ENCODE peak calls at places on chromosomes 1 and 21, in seven cellular contexts. Y, K, I, H, U, C and G are unnamed samples.

GRCh38 chr21:46153259-46154154 is 1.9 kb downstream of the FTCD start:
- DNase-seq in C (no peak), H (no peak), I (no peak), Y (no peak), K (peak), U (peak), G (no peak)

GRCh38 chr1:111227875-111228747 is 598 bp downstream of the CHI3L2 start:
- DNase-seq in C (peak), K (no peak), U (peak), H (peak), Y (no peak), I (peak), G (peak)

GRCh38 chr1:23389846-23390321 is 20.2 kb upstream of the ZNF436 start:
- DNase-seq in C (no peak), U (no peak), K (no peak), H (no peak), Y (no peak), I (no peak), G (no peak)

GRCh38 chr1:96478228-96478627 is 243.4 kb upstream of the PTBP2 start:
- DNase-seq in U (no peak), K (no peak), Y (no peak), I (no peak), H (no peak), C (no peak), G (no peak)

GRCh38 chr1:183215936-183216335 is 29.9 kb downstream of the LAMC2 start:
- DNase-seq in U (no peak), C (no peak), I (no peak), K (no peak), Y (no peak), H (no peak), G (no peak)

GRCh38 chr1:11802616-11802972 is 3.2 kb downstream of the MTHFR start:
- DNase-seq in Y (no peak), H (no peak), C (no peak), U (no peak), I (no peak), K (peak), G (no peak)

GRCh38 chr1:164588388-164589341 is 29.7 kb downstream of the PBX1 start:
- DNase-seq in C (peak), K (no peak), Y (no peak), H (peak), I (no peak), U (peak), G (no peak)

GRCh38 chr1:17587693-17588047 is 48.2 kb downstream of the ARHGEF10L start:
- DNase-seq in C (peak), U (no peak), Y (no peak), H (peak), K (no peak), I (no peak), G (peak)

GRCh38 chr1:3467096-3468036 is 12.9 kb downstream of the ARHGEF16 start:
- DNase-seq in C (no peak), U (peak), H (no peak), I (no peak), Y (no peak), K (peak), G (no peak)

GRCh38 chr21:25979845-25980433 is 190.6 kb downstream of the APP start:
- DNase-seq in K (no peak), C (no peak), I (no peak), U (no peak), Y (no peak), H (no peak), G (no peak)

GRCh38 chr1:107250169-107250568 is 109.3 kb downstream of the NTNG1 start:
- DNase-seq in I (no peak), Y (peak), C (no peak), H (no peak), K (no peak), U (no peak), G (no peak)

GRCh38 chr1:80656011-80656627 is 1144.6 kb upstream of the ADGRL2 start:
- DNase-seq in I (no peak), C (peak), H (peak), K (no peak), Y (no peak), U (no peak), G (no peak)
- TF ChIP-seq CTCF in I (no peak), C (peak), H (peak), K (peak), Y (peak), U (no peak), G (no peak)

DNA sequence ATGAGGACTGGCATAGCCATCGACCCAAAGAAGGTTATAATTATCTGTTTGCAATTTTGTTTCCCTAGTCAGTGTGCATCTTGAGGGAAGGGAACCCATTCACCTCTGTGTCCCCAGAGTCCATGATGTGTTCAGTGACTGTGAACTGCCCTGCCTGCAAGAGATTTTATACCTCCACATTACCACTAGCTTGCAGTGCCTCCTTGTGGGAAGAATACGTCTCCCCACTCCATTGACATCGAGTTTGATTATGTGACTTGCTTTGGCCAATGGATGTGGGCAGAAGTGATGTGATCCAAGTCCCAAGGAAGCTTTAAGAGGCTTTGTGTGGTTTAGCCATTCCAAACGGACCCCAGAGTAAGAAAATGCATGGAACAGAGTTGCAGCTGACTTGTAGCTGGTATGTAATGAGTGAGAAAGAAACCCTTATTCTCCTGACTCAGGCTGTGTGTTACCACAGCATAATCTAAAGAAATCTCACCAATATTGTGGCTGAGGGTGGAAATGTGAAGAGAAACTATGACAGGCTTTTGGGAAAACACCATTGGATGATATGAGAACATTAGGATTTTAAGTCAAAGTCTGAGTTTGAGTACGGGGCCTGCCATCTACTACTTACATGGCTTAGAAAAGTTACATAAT is 47.8 kb upstream of the NRDC start:
- DNase-seq in U (no peak), I (no peak), Y (peak), C (peak), H (peak), K (no peak), G (no peak)
- TF ChIP-seq CTCF in U (no peak), I (peak), Y (peak), C (peak), H (peak), K (no peak), G (peak)

GRCh38 chr1:48471603-48472576 is at the start of gene SPATA6:
- DNase-seq in I (peak), C (peak), Y (peak), U (peak), K (peak), H (peak), G (peak)
- TF ChIP-seq CTCF in I (no peak), C (no peak), Y (no peak), U (peak), K (no peak), H (no peak), G (no peak)

GRCh38 chr1:1756661-1757421 is 21.4 kb downstream of the NADK start:
- DNase-seq in Y (no peak), C (no peak), I (no peak), H (no peak), U (no peak), K (no peak), G (no peak)
- TF ChIP-seq CTCF in Y (no peak), C (no peak), I (no peak), H (no peak), U (no peak), K (no peak), G (no peak)

GRCh38 chr1:53947172-53947835 is 1.2 kb downstream of the LRRC42 start:
- DNase-seq in Y (no peak), U (no peak), I (no peak), C (no peak), H (no peak), K (no peak), G (no peak)
- TF ChIP-seq CTCF in Y (no peak), U (no peak), I (no peak), C (no peak), H (no peak), K (no peak), G (no peak)

GRCh38 chr1:162872981-162873380 is 12.0 kb upstream of the CCDC190 start:
- DNase-seq in I (no peak), Y (no peak), K (no peak), U (no peak), C (no peak), H (no peak), G (no peak)

GRCh38 chr1:162876751-162877150 is 15.8 kb upstream of the CCDC190 start:
- DNase-seq in U (no peak), C (peak), H (no peak), K (no peak), I (no peak), Y (no peak), G (no peak)

GRCh38 chr1:162878000-162878596 is 17.1 kb upstream of the CCDC190 start:
- DNase-seq in I (no peak), K (peak), C (peak), Y (peak), U (peak), H (peak), G (no peak)

GRCh38 chr1:162877412-162877811 is 16.4 kb upstream of the CCDC190 start:
- DNase-seq in Y (no peak), I (no peak), K (no peak), C (no peak), U (no peak), H (no peak), G (no peak)

DNA sequence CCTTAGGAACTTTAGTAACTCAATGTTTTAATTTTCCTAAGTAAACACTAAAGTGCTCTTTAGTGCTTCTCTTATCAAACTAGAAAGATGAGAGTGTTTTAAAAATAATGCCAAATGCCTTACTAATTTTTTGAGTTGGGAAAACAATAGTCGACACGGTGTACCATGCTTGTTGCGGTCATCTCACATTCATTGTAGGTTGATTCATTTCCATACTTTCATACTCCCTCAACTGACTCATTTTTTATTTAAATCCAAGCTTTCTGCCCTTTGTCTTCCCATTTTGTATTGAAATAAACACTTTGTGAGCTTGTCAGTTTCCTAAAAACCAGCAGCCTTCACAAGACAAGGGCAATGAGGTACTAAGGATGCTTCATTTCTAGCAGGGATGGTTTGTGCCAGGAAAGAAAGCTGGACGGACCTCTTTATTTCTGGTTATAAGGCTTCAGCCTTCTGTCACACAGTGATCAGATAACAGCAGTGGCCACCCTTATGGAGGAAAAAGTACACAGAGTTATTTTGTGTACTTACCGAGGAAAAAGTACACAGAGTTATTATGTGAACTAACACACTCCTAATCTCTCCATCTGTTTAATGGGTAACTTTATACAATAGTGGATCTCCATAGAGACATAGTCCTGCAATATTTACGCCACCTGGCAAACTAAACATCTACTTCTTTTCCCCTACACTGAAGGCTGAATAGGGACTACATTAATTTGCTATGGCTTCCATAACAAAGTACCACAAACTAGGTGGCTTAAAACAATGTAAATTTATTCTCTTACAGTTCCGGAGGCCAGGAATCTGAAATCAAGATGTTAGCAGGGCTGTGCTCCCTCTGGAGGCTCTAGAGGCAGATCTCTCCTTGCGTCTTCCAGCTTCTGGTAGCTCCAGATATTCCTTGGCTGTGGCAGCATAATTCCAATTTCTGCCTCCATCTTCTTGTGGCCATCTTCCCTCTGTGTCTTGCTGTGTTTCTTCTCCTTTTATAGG is 13.0 kb upstream of the CCDC190 start:
- DNase-seq in Y (no peak), C (peak), H (peak), U (no peak), K (no peak), I (peak), G (peak)
- TF ChIP-seq CTCF in Y (no peak), C (peak), H (no peak), U (no peak), K (no peak), I (peak), G (peak)